ENCODE peak calls at places on chromosomes 3 and 15, in four cellular contexts. A, P, C and N are unnamed samples. For H3K4me1, the result is how much of the 10 kb centered on the place peaks cover.

GRCh38 chr3:17554078-17554477 is 188.4 kb downstream of the TBC1D5 start:
- DNase-seq in A (no peak), P (no peak), C (no peak), N (no peak)

GRCh38 chr3:171285287-171285686 is 174.9 kb downstream of the TNIK start:
- DNase-seq in A (no peak), P (no peak), C (no peak), N (no peak)

GRCh38 chr3:9893739-9894138 is 3.3 kb downstream of the JAGN1 start:
- DNase-seq in A (no peak), P (peak), C (no peak), N (no peak)

GRCh38 chr15:56919708-56920637 is 1.5 kb downstream of the TCF12 start:
- DNase-seq in A (peak), P (peak), C (no peak), N (peak)

GRCh38 chr3:65153850-65154512 is 466.2 kb upstream of the ADAMTS9 start:
- DNase-seq in A (no peak), P (no peak), C (no peak), N (no peak)

GRCh38 chr3:46674031-46674592 is 19.4 kb downstream of the ALS2CL start:
- DNase-seq in A (no peak), P (peak), C (no peak), N (no peak)

GRCh38 chr15:98924311-98925049 is 83.1 kb downstream of the PGPEP1L start:
- DNase-seq in A (no peak), P (no peak), C (no peak), N (no peak)

GRCh38 chr3:100556656-100557310 is 52.6 kb upstream of the ADGRG7 start:
- DNase-seq in A (no peak), P (no peak), C (no peak), N (no peak)

GRCh38 chr3:60774617-60775016 is 476.6 kb downstream of the FHIT start:
- DNase-seq in A (no peak), P (no peak), C (no peak), N (no peak)

GRCh38 chr3:21062724-21063436 is 688.1 kb downstream of the ZNF385D start:
- DNase-seq in A (no peak), P (no peak), C (no peak), N (no peak)

GRCh38 chr15:45387379-45388007 is 9.1 kb upstream of the GATM start:
- DNase-seq in A (no peak), P (no peak), C (no peak), N (no peak)

GRCh38 chr3:83890039-83890762 is 1068.6 kb upstream of the CADM2 start:
- DNase-seq in A (no peak), P (no peak), C (no peak), N (no peak)

GRCh38 chr3:158770254-158771017 is 31.4 kb upstream of the MFSD1 start:
- DNase-seq in A (no peak), P (no peak), C (no peak), N (no peak)

GRCh38 chr3:126031981-126032471 is 51.9 kb downstream of the SLC41A3 start:
- DNase-seq in A (peak), P (no peak), C (no peak), N (no peak)

GRCh38 chr3:121735047-121735696 is 14.4 kb downstream of the GOLGB1 start:
- DNase-seq in A (no peak), P (no peak), C (no peak), N (no peak)

GRCh38 chr3:181782306-181782924 is 70.7 kb downstream of the SOX2 start:
- DNase-seq in A (no peak), P (no peak), C (no peak), N (no peak)

GRCh38 chr15:83559310-83559966 is 94.5 kb upstream of the ADAMTSL3 start:
- DNase-seq in A (no peak), P (peak), C (no peak), N (no peak)

GRCh38 chr15:80639168-80639555 is 55.9 kb upstream of the ABHD17C start:
- DNase-seq in A (no peak), P (no peak), C (no peak), N (no peak)

GRCh38 chr3:122103821-122104514 is 48.8 kb downstream of the CD86 start:
- DNase-seq in A (no peak), P (no peak), C (no peak), N (no peak)

DNA sequence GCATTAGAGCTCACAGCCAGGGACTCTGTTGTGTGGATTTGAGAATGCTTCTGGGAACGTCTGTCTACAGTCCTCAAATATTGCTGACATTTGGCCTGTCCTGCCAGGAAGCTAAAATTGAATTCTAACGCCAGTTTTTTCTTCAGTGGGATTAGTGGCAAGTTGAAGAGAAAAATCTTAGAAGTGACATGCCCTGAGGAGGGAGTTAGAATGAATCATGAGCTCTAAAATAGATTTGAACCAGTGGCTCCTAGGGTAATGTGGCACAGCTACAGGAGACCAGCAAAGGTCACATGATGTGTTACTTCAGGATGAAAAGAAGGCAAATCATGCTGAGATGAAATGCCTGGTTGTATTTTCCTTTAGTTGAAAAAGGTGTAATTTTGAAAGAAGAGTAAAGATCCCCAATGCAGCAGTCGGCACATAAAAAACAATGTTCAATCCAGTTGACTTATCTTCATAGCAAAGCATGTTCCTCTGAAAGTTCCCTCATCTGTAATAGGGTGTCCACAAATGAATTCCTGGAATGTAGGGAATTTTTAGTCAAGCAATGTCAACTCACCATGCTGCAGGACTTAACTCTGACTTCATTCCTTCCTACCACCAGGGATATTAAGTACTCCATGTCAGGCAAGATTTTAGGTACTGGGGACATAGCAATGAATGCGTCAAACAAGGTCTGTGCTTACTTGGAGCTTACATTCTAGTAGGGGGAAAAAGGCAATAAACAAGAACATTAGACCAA is 171.6 kb downstream of the CADPS start:
- DNase-seq in A (no peak), P (no peak), C (no peak), N (no peak)
- H3K27ac ChIP-seq in A (no peak), P (no peak), C (no peak), N (no peak)

DNA sequence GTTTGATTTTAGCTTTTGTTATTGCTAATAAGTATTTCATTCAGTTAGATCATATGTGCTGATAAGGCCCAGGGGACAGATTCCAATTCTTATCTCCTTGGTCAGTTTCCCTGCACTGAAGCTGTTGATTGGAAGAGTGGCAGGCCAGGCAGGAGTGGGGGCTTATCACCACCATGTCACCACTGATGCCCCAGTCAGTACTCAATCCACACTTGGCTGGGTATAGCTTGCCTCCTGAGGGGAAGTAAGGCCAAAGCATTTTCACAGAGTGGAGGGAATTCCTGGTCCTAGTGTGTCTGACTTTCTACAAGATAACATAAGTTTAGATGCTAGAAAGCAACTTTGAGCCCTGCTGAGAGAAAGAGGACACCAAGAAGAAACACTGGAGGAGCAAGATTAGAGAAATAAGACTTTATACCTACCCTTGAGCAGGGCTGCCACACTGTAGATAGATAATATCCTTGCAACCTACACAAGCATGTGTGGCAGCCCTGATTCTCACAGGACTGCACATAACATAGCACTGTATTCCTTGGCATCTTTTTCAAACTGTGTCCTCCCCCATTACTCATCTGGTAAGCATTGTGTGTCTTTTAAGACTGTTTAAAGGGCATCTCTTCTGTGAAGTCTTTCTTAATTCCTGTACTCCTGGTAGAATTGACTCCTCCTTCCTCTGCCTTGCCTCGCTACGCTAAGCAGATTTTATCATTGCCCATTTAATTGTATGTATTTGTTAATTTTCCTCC is 24.3 kb downstream of the OXNAD1 start:
- DNase-seq in A (no peak), P (no peak), C (no peak), N (no peak)
- H3K4me1 ChIP-seq in A (under half), P (half or more), C (under half), N (under half)

GRCh38 chr3:179260949-179261765 is 10.2 kb upstream of the KCNMB3 start:
- DNase-seq in A (peak), P (peak), C (peak), N (peak)

GRCh38 chr3:179265875-179266274 is 15.0 kb upstream of the KCNMB3 start:
- DNase-seq in A (no peak), P (peak), C (no peak), N (no peak)

GRCh38 chr3:179265092-179265491 is 14.2 kb upstream of the KCNMB3 start:
- DNase-seq in A (no peak), P (no peak), C (no peak), N (no peak)

GRCh38 chr3:179264456-179264855 is 13.5 kb upstream of the KCNMB3 start:
- DNase-seq in A (no peak), P (no peak), C (no peak), N (no peak)

DNA sequence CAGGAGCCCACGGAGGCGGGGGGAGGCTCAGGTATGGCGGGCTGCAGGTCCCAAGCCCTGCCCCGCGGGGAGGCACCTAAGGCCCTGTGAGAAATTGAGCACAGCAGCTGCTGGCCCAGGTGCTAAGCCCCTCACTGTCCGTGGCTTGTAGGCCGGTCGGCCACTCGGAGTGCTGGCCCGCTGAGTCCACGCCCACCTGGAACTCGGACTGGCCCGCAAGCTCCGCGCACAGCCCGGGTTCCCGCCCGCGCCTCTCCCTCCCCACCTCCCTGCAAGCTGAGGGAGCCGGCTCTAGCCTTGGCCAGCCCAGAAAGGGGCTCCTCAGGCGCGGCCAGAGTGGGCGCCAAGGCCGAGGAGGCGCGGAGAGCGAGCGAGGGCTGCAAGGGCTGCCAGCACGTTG is 12.2 kb upstream of the KCNMB3 start:
- DNase-seq in A (no peak), P (no peak), C (no peak), N (no peak)
- H3K27ac ChIP-seq in A (no peak), P (no peak), C (no peak), N (no peak)

DNA sequence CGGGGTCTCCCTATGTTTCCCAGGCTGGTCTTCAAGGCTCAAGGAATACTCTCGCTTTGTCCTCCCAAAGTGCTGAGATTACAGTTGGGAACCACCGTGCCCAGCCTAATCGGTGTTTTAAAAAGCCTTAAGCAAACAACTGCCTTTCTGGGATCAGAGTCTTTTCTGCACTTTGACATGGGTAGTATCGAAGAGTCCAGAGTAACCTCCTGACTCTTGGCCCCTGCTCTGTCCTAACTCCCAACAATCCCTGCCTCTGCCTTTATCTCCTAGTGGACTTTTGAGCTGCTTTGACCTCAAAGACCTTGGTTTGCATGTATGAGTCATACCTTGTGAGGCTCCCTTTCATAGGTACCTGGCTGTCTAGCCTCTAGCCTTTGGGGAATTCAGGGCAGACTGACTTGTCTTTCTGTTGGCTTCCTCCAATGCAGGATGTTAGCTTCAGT is 21.0 kb upstream of the HACD2 start:
- DNase-seq in A (no peak), P (peak), C (no peak), N (no peak)
- H3K4me1 ChIP-seq in A (under half), P (under half), C (under half), N (under half)